ENCODE peak calls at places on chromosomes 16 and 17, in seven cellular contexts. Q is OCI-LY7; P is HAP-1; W is CD14-positive monocyte; T is naive thymus-derived CD8-positive, alpha-beta T cell; H is HT1080; Y is neural progenitor cell. X is an unnamed sample.

GRCh38 chr17:6163632-6164319 is 93.6 kb downstream of the WSCD1 start:
- DNase-seq in P (no peak), W (no peak), T (no peak), Q (no peak), Y (no peak), H (peak), X (no peak)

GRCh38 chr17:17132746-17133145 is 73.4 kb downstream of the PLD6 start:
- DNase-seq in T (no peak), H (no peak), W (no peak), Y (peak), P (no peak), Q (no peak), X (no peak)

GRCh38 chr17:19386276-19386863 is 620 bp downstream of the MFAP4 start:
- DNase-seq in T (no peak), W (peak), P (no peak), Q (no peak), H (peak), Y (peak), X (peak)

GRCh38 chr17:78868391-78868790 is 27.8 kb upstream of the USP36 start:
- DNase-seq in T (no peak), W (no peak), H (peak), Q (no peak), P (no peak), Y (no peak), X (no peak)

GRCh38 chr16:35370617-35371016 is 1911.2 kb downstream of the TP53TG3F start:
- DNase-seq in H (no peak), Y (no peak), T (no peak), P (no peak), Q (no peak), W (no peak), X (no peak)

GRCh38 chr17:61097786-61098185 is 301.9 kb upstream of the TBX2 start:
- DNase-seq in T (no peak), Y (no peak), P (no peak), W (no peak), H (no peak), Q (no peak), X (no peak)

GRCh38 chr17:6551909-6552768 is 4.2 kb downstream of the PITPNM3 start:
- DNase-seq in T (no peak), P (no peak), H (no peak), W (no peak), Y (no peak), Q (no peak), X (no peak)

GRCh38 chr16:84410361-84411138 is 42.2 kb downstream of the ATP2C2 start:
- DNase-seq in W (no peak), Q (no peak), H (no peak), T (no peak), P (no peak), Y (no peak), X (no peak)

GRCh38 chr16:1093284-1094123 is 2.5 kb downstream of the C1QTNF8 start:
- DNase-seq in P (peak), W (no peak), Q (peak), H (no peak), Y (peak), T (no peak), X (no peak)

GRCh38 chr17:71740866-71741265 is 380.0 kb upstream of the SOX9 start:
- DNase-seq in T (no peak), Q (no peak), P (no peak), W (no peak), H (no peak), Y (no peak), X (no peak)

GRCh38 chr16:71499775-71500364 is 10.7 kb upstream of the ZNF19 start:
- DNase-seq in Y (peak), P (peak), Q (peak), H (peak), W (no peak), T (peak), X (peak)

GRCh38 chr17:2093349-2093748 is 38.4 kb downstream of the HIC1 start:
- DNase-seq in H (no peak), T (no peak), Q (no peak), W (no peak), Y (no peak), P (no peak), X (no peak)

GRCh38 chr16:72537684-72538083 is 365.7 kb upstream of the PMFBP1 start:
- DNase-seq in T (no peak), Y (no peak), W (no peak), H (peak), Q (no peak), P (no peak), X (no peak)

GRCh38 chr17:83132251-83133081 is 53.1 kb downstream of the METRNL start:
- DNase-seq in W (no peak), T (no peak), Y (no peak), P (no peak), H (no peak), Q (no peak), X (no peak)